ENCODE peak calls at places on chromosomes 16 and 17, in eight cellular contexts. A is GM12878, H is HCT116, K is K562, N is HepG2, V is SK-N-SH, M is H1, Q is endothelial cell of umbilical vein. E is an unnamed sample.

GRCh38 chr16:19639986-19640421 is 78.0 kb downstream of the KNOP1 start:
- DNase-seq in A (no peak), H (no peak), K (no peak), N (no peak), V (no peak), M (no peak), Q (no peak), E (no peak)

GRCh38 chr17:16286009-16286946 is 67.0 kb downstream of the CENPV start:
- DNase-seq in A (peak; percentile 96), H (peak; percentile 95), K (peak; percentile 87), N (peak; percentile 99), V (peak; percentile 25), M (peak; percentile 87), Q (peak; percentile 96), E (peak; percentile 96)

GRCh38 chr17:32256695-32257013 is 9.0 kb upstream of the RHBDL3 start:
- DNase-seq in A (no peak), H (no peak), K (no peak), N (no peak), V (no peak), M (no peak), Q (no peak), E (no peak)

GRCh38 chr17:55642741-55643140 is 79.9 kb downstream of the TMEM100 start:
- DNase-seq in A (no peak), H (no peak), K (no peak), N (no peak), V (no peak), M (no peak), Q (no peak), E (no peak)

GRCh38 chr16:81841709-81842108 is 62.6 kb downstream of the PLCG2 start:
- DNase-seq in A (peak; percentile 63), H (no peak), K (no peak), N (no peak), V (no peak), M (no peak), Q (no peak), E (no peak)

GRCh38 chr16:72425571-72426341 is 253.8 kb upstream of the PMFBP1 start:
- DNase-seq in A (no peak), H (no peak), K (no peak), N (no peak), V (no peak), M (no peak), Q (no peak), E (no peak)

GRCh38 chr16:47728229-47728628 is 267.1 kb downstream of the PHKB start:
- DNase-seq in A (no peak), H (no peak), K (no peak), N (no peak), V (no peak), M (no peak), Q (peak; percentile 6), E (no peak)

GRCh38 chr17:66296289-66296725 is 6.1 kb upstream of the PRKCA start:
- DNase-seq in A (no peak), H (no peak), K (no peak), N (no peak), V (no peak), M (no peak), Q (no peak), E (no peak)

GRCh38 chr16:72850863-72851262 is 197.1 kb downstream of the ZFHX3 start:
- DNase-seq in A (no peak), H (no peak), K (no peak), N (no peak), V (no peak), M (no peak), Q (peak; percentile 67), E (no peak)

GRCh38 chr16:20868890-20869289 is 31.3 kb downstream of the DCUN1D3 start:
- DNase-seq in A (no peak), H (no peak), K (no peak), N (peak; percentile 60), V (peak; percentile 65), M (no peak), Q (peak; percentile 74), E (no peak)

GRCh38 chr16:68086336-68086821 is 1.2 kb downstream of the NFATC3 start:
- DNase-seq in A (no peak), H (no peak), K (no peak), N (peak; percentile 69), V (peak; percentile 39), M (no peak), Q (peak; percentile 69), E (peak; percentile 59)

GRCh38 chr17:17837966-17838962 is 1.5 kb upstream of the SREBF1 start:
- DNase-seq in A (no peak), H (peak; percentile 75), K (no peak), N (peak; percentile 57), V (no peak), M (no peak), Q (peak; percentile 59), E (peak; percentile 95)

GRCh38 chr16:88831838-88832237 is 20.1 kb upstream of the APRT start:
- DNase-seq in A (no peak), H (no peak), K (peak; percentile 54), N (peak; percentile 23), V (peak; percentile 52), M (no peak), Q (no peak), E (no peak)

GRCh38 chr16:64627288-64627687 is 494.6 kb downstream of the CDH11 start:
- DNase-seq in A (no peak), H (no peak), K (no peak), N (no peak), V (no peak), M (no peak), Q (no peak), E (peak; percentile 56)

GRCh38 chr16:88750854-88751253 is 34.2 kb downstream of the PIEZO1 start:
- DNase-seq in A (no peak), H (no peak), K (no peak), N (no peak), V (no peak), M (no peak), Q (no peak), E (no peak)

GRCh38 chr17:38729368-38729885 is 714 bp upstream of the CISD3 start:
- DNase-seq in A (no peak), H (no peak), K (no peak), N (no peak), V (no peak), M (no peak), Q (no peak), E (no peak)

GRCh38 chr16:9091867-9092281 is 430 bp downstream of the HAPSTR1 start:
- DNase-seq in A (no peak), H (no peak), K (no peak), N (no peak), V (no peak), M (no peak), Q (peak; percentile 30), E (no peak)

GRCh38 chr17:4483012-4483840 is 15.5 kb upstream of the SPNS2 start:
- DNase-seq in A (no peak), H (peak; percentile 84), K (no peak), N (no peak), V (no peak), M (no peak), Q (no peak), E (no peak)
- TF ChIP-seq POLR2AphosphoS5 in A (no peak), H (peak; percentile 45), K (no peak), N (no peak), V (no peak), M (no peak), Q (no peak), E (no peak)

GRCh38 chr17:41735744-41736143 is 1.3 kb upstream of the HAP1 start:
- DNase-seq in A (no peak), H (no peak), K (no peak), N (no peak), V (no peak), M (no peak), Q (no peak), E (no peak)

GRCh38 chr17:41738077-41738800 is 3.8 kb upstream of the HAP1 start:
- DNase-seq in A (peak; percentile 44), H (peak; percentile 63), K (peak; percentile 92), N (peak; percentile 78), V (peak; percentile 92), M (peak; percentile 69), Q (peak; percentile 81), E (peak; percentile 93)

GRCh38 chr17:41737680-41738023 is 3.2 kb upstream of the HAP1 start:
- DNase-seq in A (no peak), H (no peak), K (peak; percentile 22), N (no peak), V (no peak), M (no peak), Q (no peak), E (no peak)

GRCh38 chr17:41738801-41739112 is 4.3 kb upstream of the HAP1 start:
- DNase-seq in A (no peak), H (no peak), K (no peak), N (no peak), V (no peak), M (no peak), Q (no peak), E (no peak)

GRCh38 chr17:41736983-41737679 is 2.7 kb upstream of the HAP1 start:
- DNase-seq in A (no peak), H (no peak), K (no peak), N (no peak), V (no peak), M (no peak), Q (no peak), E (no peak)
- H3K4me2 ChIP-seq in A (no peak overlapping the region), H (no peak overlapping the region), K (peak overlapping the region; percentile 11), N (no peak overlapping the region), V (no peak overlapping the region), M (no peak overlapping the region), Q (no peak overlapping the region), E (no peak overlapping the region)

DNA sequence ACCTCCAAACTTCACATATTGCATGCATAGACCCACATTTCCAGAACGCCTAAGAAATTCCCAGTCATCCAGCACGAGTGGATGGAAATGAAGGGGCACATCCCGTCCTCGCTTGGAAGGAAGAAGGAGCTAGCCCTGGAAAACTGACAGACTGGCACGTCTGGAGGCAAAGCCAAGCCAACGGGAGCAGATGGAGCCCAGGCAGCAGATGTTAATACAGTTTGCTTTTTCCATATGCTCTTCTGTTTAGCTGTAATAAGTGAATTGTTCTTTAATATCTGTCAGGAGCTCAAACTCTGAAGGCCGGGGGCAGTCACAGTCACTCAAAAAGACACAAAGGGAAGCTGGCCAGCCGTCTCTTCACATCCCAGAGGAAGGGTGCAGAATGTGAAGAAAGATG is 187.7 kb downstream of the XYLT1 start:
- DNase-seq in A (no peak), H (no peak), K (no peak), N (no peak), V (peak; percentile 43), M (no peak), Q (no peak), E (no peak)
- H3K4me3 ChIP-seq in A (no peak overlapping the region), H (no peak overlapping the region), K (no peak overlapping the region), N (no peak overlapping the region), V (no peak overlapping the region), M (no peak overlapping the region), Q (no peak overlapping the region), E (no peak overlapping the region)

GRCh38 chr16:1356061-1356900 is 4.5 kb downstream of the GNPTG start:
- DNase-seq in A (no peak), H (no peak), K (no peak), N (no peak), V (no peak), M (no peak), Q (no peak), E (no peak)

GRCh38 chr16:1361685-1362360 is 10.1 kb downstream of the GNPTG start:
- DNase-seq in A (no peak), H (no peak), K (no peak), N (no peak), V (no peak), M (no peak), Q (no peak), E (no peak)

GRCh38 chr16:1354815-1355214 is 3.1 kb downstream of the GNPTG start:
- DNase-seq in A (no peak), H (no peak), K (peak; percentile 51), N (no peak), V (no peak), M (no peak), Q (no peak), E (no peak)

GRCh38 chr16:1355591-1355990 is 3.9 kb downstream of the GNPTG start:
- DNase-seq in A (no peak), H (no peak), K (no peak), N (no peak), V (no peak), M (no peak), Q (no peak), E (no peak)

GRCh38 chr16:1357906-1358566 is 6.3 kb downstream of the GNPTG start:
- DNase-seq in A (no peak), H (peak; percentile 64), K (no peak), N (no peak), V (no peak), M (no peak), Q (no peak), E (no peak)
- TF ChIP-seq POLR2AphosphoS5 in A (no peak), H (peak; percentile 33), K (no peak), N (no peak), V (no peak), M (no peak), Q (no peak), E (no peak)